ENCODE peak calls at places on chromosomes 4 and X, in eight cellular contexts. N, X, W, P, Y, F, A and D are unnamed samples.

GRCh38 chr4:1207157-1207470 is 34.7 kb upstream of the SPON2 start:
- DNase-seq in N (peak; percentile 65), X (no peak), W (peak; percentile 16), P (peak; percentile 14), Y (no peak), F (no peak), A (no peak), D (peak; percentile 83)

GRCh38 chrX:132426695-132427281 is 62.0 kb downstream of the MBNL3 start:
- DNase-seq in N (no peak), X (no peak), W (no peak), P (no peak), Y (peak; percentile 47), F (no peak), A (no peak), D (no peak)

GRCh38 chrX:19673334-19674040 is 158.2 kb upstream of the MAP3K15 start:
- DNase-seq in N (peak; percentile 76), X (no peak), W (peak; percentile 58), P (peak; percentile 53), Y (peak; percentile 94), F (no peak), A (peak; percentile 56), D (peak; percentile 88)

GRCh38 chr4:55407119-55407518 is 11.4 kb downstream of the TMEM165 start:
- DNase-seq in N (no peak), X (no peak), W (no peak), P (no peak), Y (no peak), F (no peak), A (no peak), D (no peak)

GRCh38 chrX:143757375-143757774 is 36.8 kb upstream of the SPANXN2 start:
- DNase-seq in N (no peak), X (no peak), W (no peak), P (no peak), Y (no peak), F (no peak), A (no peak), D (no peak)

GRCh38 chr4:8292388-8293107 is 23.0 kb downstream of the HTRA3 start:
- DNase-seq in N (peak; percentile 22), X (no peak), W (peak; percentile 10), P (no peak), Y (no peak), F (no peak), A (no peak), D (no peak)

GRCh38 chrX:155747520-155747919 is 133.6 kb upstream of the VAMP7 start:
- DNase-seq in N (no peak), X (no peak), W (peak; percentile 25), P (peak; percentile 24), Y (no peak), F (no peak), A (peak; percentile 10), D (no peak)

GRCh38 chr4:122963222-122963621 is 40.8 kb upstream of the NUDT6 start:
- DNase-seq in N (no peak), X (no peak), W (no peak), P (no peak), Y (peak; percentile 5), F (no peak), A (no peak), D (no peak)

GRCh38 chrX:27878862-27879261 is 71.1 kb downstream of the MAGEB10 start:
- DNase-seq in N (no peak), X (no peak), W (no peak), P (no peak), Y (no peak), F (no peak), A (no peak), D (no peak)

GRCh38 chr4:182246401-182247205 is 3.4 kb downstream of the TENM3 start:
- DNase-seq in N (no peak), X (no peak), W (no peak), P (no peak), Y (no peak), F (no peak), A (no peak), D (no peak)

GRCh38 chr4:129641179-129641578 is 545.2 kb downstream of the C4orf33 start:
- DNase-seq in N (no peak), X (peak; percentile 14), W (peak; percentile 20), P (no peak), Y (peak; percentile 73), F (peak; percentile 60), A (peak; percentile 86), D (no peak)

GRCh38 chr4:2295535-2296442 is 33.9 kb upstream of the MXD4 start:
- DNase-seq in N (peak; percentile 55), X (no peak), W (no peak), P (no peak), Y (no peak), F (no peak), A (no peak), D (no peak)

GRCh38 chr4:103415801-103416200 is 217.7 kb upstream of the CENPE start:
- DNase-seq in N (no peak), X (no peak), W (no peak), P (no peak), Y (no peak), F (no peak), A (no peak), D (no peak)

GRCh38 chr4:1010522-1011021 is 854 bp upstream of the FGFRL1 start:
- DNase-seq in N (peak; percentile 91), X (no peak), W (peak; percentile 69), P (peak; percentile 65), Y (peak; percentile 64), F (no peak), A (peak; percentile 67), D (no peak)

GRCh38 chr4:6769138-6769983 is 13.2 kb upstream of the KIAA0232 start:
- DNase-seq in N (no peak), X (no peak), W (no peak), P (no peak), Y (no peak), F (no peak), A (no peak), D (no peak)

DNA sequence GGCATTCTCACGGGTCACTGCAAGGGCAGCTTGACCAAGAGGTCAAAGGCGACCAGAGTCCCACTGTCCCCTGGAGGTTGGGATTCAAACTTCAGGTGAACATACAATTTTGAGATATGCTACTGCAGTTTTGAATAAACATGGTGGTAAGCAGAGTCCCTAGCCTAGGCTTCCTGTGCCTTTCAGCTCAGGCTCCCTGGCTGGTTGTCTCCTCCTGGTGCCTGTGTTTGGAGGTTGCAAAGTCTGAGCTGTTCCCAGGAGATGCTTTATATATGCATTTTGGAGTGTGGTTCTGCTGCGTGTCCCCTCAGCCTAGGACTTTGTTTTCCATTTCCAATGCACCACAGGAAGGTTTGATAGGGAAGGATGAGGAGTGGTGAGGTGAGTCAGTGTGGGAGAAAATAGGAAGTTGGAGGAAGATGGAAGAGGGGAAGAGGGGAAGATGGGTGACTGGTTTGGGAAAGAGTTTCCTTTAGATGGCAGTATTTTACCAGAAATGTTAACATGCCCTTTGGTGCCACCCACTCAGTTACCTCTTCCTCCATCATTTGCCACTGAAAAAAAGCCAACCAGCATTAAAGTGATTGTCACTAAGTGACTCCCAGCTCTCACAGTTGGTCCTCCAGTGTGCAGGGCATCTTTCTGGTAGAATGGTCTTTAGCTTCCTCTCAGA is 211.7 kb upstream of the AGTR2 start:
- DNase-seq in N (no peak), X (no peak), W (no peak), P (no peak), Y (no peak), F (no peak), A (no peak), D (no peak)
- TF ChIP-seq CTCF in N (no peak), X (no peak), W (no peak), P (no peak), Y (no peak), F (no peak), A (no peak), D (no peak)

GRCh38 chr4:98626350-98626749 is 32.1 kb downstream of the TSPAN5 start:
- DNase-seq in N (no peak), X (no peak), W (peak; percentile 18), P (no peak), Y (peak; percentile 93), F (no peak), A (no peak), D (no peak)
- TF ChIP-seq CTCF in N (no peak), X (no peak), W (no peak), P (no peak), Y (peak; percentile 30), F (no peak), A (no peak), D (no peak)

GRCh38 chr4:28686618-28687017 is 1826.0 kb downstream of the STIM2 start:
- DNase-seq in N (no peak), X (peak; percentile 6), W (peak; percentile 14), P (peak; percentile 9), Y (peak; percentile 12), F (peak; percentile 18), A (no peak), D (no peak)
- TF ChIP-seq CTCF in N (no peak), X (no peak), W (peak; percentile 63), P (peak; percentile 35), Y (peak; percentile 59), F (peak; percentile 61), A (no peak), D (peak; percentile 47)

DNA sequence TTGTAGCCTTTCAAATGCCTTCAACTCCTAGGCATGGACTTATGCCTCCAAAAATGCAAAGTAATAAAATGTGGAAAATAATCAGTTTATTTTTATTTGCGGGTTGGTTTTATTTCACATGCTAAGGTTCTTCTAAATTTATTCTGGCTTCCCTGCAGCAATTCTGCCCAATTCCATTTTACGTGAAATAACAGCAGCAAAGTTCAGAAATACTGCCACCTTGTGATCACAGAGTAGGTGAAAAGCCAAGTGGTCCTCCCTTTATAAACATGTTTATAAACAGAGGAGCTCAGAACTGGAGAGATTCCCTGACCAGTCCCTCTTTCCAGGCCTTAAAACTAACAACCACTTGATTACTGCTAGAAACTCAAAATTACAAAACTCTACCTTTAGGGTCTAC is 14.7 kb upstream of the DCHS2 start:
- DNase-seq in N (no peak), X (peak; percentile 42), W (no peak), P (no peak), Y (peak; percentile 50), F (no peak), A (peak; percentile 20), D (no peak)
- TF ChIP-seq CTCF in N (peak; percentile 26), X (peak; percentile 11), W (peak; percentile 52), P (peak; percentile 47), Y (peak; percentile 54), F (peak; percentile 68), A (peak; percentile 33), D (peak; percentile 61)

GRCh38 chr4:38832624-38833528 is 23.7 kb downstream of the TLR6 start:
- DNase-seq in N (no peak), X (no peak), W (no peak), P (no peak), Y (no peak), F (no peak), A (no peak), D (no peak)
- TF ChIP-seq CTCF in N (no peak), X (no peak), W (no peak), P (no peak), Y (no peak), F (no peak), A (no peak), D (no peak)

GRCh38 chr4:82839624-82840023 is 41.0 kb upstream of the SCD5 start:
- DNase-seq in N (no peak), X (no peak), W (no peak), P (no peak), Y (no peak), F (no peak), A (no peak), D (no peak)

DNA sequence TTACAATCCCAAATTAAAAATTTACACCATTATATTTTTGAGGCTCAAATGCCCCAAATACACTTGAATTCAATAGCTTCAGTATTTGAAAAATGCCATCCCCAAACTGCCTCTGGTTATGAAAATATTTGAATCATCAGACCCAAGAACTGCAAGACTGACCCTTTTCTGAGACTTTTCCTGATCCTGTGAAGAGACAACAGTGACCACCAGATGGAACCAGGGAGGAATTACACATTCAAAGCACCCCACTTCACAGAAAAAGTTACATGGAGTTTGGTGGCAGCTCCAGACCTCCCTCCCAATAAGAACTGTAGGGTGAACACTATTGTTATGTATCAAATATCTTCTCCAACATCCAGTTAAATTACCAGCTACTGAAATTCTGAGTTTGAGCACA is 44.0 kb upstream of the SCD5 start:
- DNase-seq in N (no peak), X (no peak), W (no peak), P (no peak), Y (no peak), F (no peak), A (no peak), D (no peak)
- TF ChIP-seq CTCF in N (no peak), X (no peak), W (peak; percentile 14), P (no peak), Y (peak; percentile 41), F (peak; percentile 46), A (peak; percentile 13), D (peak; percentile 46)